ENCODE peak calls at places on chromosomes 1 and 21, in nine cellular contexts. M, V, Q, Z, T, H, P, L and J are unnamed samples.

GRCh38 chr1:109482796-109483638 is 688 bp upstream of the ATXN7L2 start:
- DNase-seq in M (no peak), V (no peak), Q (peak), Z (no peak), T (peak), H (peak), P (peak), L (no peak), J (peak)

GRCh38 chr1:153343811-153344717 is 4.6 kb downstream of the PGLYRP4 start:
- DNase-seq in M (no peak), V (no peak), Q (no peak), Z (no peak), T (no peak), H (no peak), P (no peak), L (no peak), J (no peak)

GRCh38 chr1:58063095-58063494 is 483.4 kb downstream of the OMA1 start:
- DNase-seq in M (peak), V (no peak), Q (no peak), Z (no peak), T (no peak), H (no peak), P (no peak), L (no peak), J (no peak)

GRCh38 chr1:34532113-34532512 is 222.7 kb upstream of the GJB5 start:
- DNase-seq in M (no peak), V (no peak), Q (no peak), Z (no peak), T (no peak), H (no peak), P (no peak), L (no peak), J (no peak)

GRCh38 chr1:7827134-7827955 is 25.5 kb downstream of the UTS2 start:
- DNase-seq in M (no peak), V (no peak), Q (peak), Z (no peak), T (no peak), H (no peak), P (peak), L (no peak), J (no peak)

GRCh38 chr21:39060485-39061099 is 122.7 kb downstream of the PSMG1 start:
- DNase-seq in M (no peak), V (no peak), Q (no peak), Z (no peak), T (no peak), H (no peak), P (no peak), L (no peak), J (peak)

GRCh38 chr1:179127163-179127895 is 45.5 kb downstream of the TOR3A start:
- DNase-seq in M (no peak), V (no peak), Q (no peak), Z (no peak), T (no peak), H (no peak), P (no peak), L (no peak), J (no peak)

GRCh38 chr1:164092603-164093353 is 466.2 kb upstream of the PBX1 start:
- DNase-seq in M (no peak), V (no peak), Q (no peak), Z (no peak), T (no peak), H (no peak), P (no peak), L (no peak), J (no peak)

GRCh38 chr1:201020647-201021332 is 2.7 kb downstream of the KIF21B start:
- DNase-seq in M (no peak), V (no peak), Q (peak), Z (peak), T (no peak), H (peak), P (no peak), L (no peak), J (no peak)

GRCh38 chr1:236753554-236753953 is 41.5 kb upstream of the MTR start:
- DNase-seq in M (no peak), V (no peak), Q (no peak), Z (peak), T (no peak), H (peak), P (no peak), L (no peak), J (no peak)

GRCh38 chr1:55305735-55306134 is 90.6 kb upstream of the USP24 start:
- DNase-seq in M (no peak), V (no peak), Q (no peak), Z (peak), T (no peak), H (no peak), P (no peak), L (no peak), J (no peak)

GRCh38 chr1:25768999-25769398 is 31.0 kb upstream of the SELENON start:
- DNase-seq in M (no peak), V (no peak), Q (no peak), Z (no peak), T (no peak), H (no peak), P (no peak), L (no peak), J (no peak)

GRCh38 chr1:223833948-223834347 is 11.8 kb downstream of the TP53BP2 start:
- DNase-seq in M (no peak), V (no peak), Q (no peak), Z (no peak), T (no peak), H (no peak), P (no peak), L (no peak), J (no peak)

GRCh38 chr1:87240661-87241285 is 87.9 kb upstream of the LMO4 start:
- DNase-seq in M (no peak), V (no peak), Q (no peak), Z (no peak), T (no peak), H (no peak), P (no peak), L (no peak), J (no peak)

GRCh38 chr21:31580866-31581276 is 78.6 kb upstream of the SOD1 start:
- DNase-seq in M (no peak), V (peak), Q (peak), Z (peak), T (peak), H (peak), P (peak), L (peak), J (no peak)

DNA sequence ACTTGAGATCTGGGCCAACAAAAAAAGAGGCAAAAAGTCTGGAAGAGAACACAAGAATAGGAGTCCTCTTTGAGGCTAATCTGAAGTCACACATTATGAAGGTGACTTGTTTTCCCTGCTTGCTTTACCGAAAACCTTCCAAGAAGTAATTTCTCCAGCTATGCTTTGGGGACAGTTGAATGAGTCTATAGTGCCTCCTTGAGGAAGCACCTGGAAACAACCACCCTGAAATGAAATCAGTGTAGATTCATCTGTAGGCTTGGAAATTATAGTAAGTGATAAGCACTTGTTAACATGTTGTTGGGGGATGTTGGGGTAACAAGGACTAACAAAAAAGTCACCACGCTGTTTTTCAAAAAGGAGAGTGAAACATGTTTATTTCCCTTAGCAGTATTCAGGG is 23.4 kb upstream of the RPTN start:
- DNase-seq in M (no peak), V (no peak), Q (no peak), Z (peak), T (no peak), H (no peak), P (no peak), L (no peak), J (no peak)
- TF ChIP-seq CTCF in M (peak), V (peak), Q (no peak), Z (peak), T (peak), H (peak), P (no peak), L (peak), J (no peak)

GRCh38 chr1:9349331-9349851 is 56.7 kb downstream of the SPSB1 start:
- DNase-seq in M (no peak), V (no peak), Q (no peak), Z (no peak), T (no peak), H (no peak), P (no peak), L (no peak), J (no peak)

GRCh38 chr1:9350960-9351359 is 58.3 kb downstream of the SPSB1 start:
- DNase-seq in M (no peak), V (no peak), Q (no peak), Z (no peak), T (no peak), H (no peak), P (no peak), L (no peak), J (no peak)

GRCh38 chr1:9352364-9353140 is 59.9 kb downstream of the SPSB1 start:
- DNase-seq in M (no peak), V (no peak), Q (no peak), Z (no peak), T (no peak), H (no peak), P (no peak), L (no peak), J (no peak)

GRCh38 chr1:9351654-9352271 is 59.1 kb downstream of the SPSB1 start:
- DNase-seq in M (no peak), V (no peak), Q (no peak), Z (no peak), T (no peak), H (no peak), P (no peak), L (no peak), J (no peak)

DNA sequence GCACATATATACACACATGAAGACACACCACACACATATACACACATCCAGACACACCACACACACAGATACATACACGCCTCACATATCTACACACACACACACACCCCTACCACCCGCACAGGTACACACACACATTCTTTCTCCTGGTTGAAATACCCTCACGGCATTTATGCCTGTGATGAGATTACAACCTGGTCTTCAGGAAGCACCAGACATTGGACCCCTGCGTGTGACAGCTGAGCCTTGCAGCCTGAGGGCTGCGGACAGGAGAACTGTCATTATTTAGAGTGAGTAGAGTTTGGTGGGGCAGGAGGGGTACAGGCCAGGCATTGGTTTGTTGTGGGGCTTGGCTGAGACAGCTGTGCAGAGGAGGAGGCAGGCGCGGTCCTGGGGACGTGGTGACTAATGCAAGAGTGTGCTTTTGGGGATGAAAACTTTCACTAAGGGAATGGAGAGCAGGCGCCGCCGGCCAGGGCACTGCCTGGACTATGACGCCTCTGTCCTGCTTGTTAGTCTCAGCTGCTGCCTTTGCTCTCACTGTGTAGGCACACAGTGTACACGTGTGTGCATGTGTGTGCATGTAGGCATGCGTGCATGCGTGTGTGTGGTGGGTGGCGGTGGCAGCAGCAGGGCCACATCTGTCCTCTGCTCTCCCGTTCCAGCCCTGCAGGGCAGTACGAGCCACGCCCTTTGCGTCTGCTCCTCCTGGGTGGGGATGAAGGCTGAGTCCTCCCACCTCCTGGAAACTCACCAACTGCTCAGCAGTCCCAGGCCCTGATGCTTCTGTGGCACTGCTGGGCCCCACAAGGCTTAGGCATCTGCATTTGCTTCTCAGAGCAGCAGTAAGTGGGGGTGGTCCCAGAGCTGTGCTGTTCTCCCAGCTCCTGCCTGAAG is 57.6 kb downstream of the SPSB1 start:
- DNase-seq in M (no peak), V (no peak), Q (no peak), Z (no peak), T (peak), H (no peak), P (no peak), L (peak), J (no peak)
- H3K27ac ChIP-seq in M (no peak), V (peak), Q (no peak), Z (no peak), T (peak), H (no peak), P (no peak), L (peak), J (no peak)

GRCh38 chr1:70441392-70442035 is 30.4 kb downstream of the CTH start:
- DNase-seq in M (no peak), V (no peak), Q (no peak), Z (no peak), T (no peak), H (no peak), P (no peak), L (no peak), J (no peak)
- TF ChIP-seq CTCF in M (no peak), V (no peak), Q (no peak), Z (no peak), T (no peak), H (no peak), P (no peak), L (no peak), J (no peak)

GRCh38 chr1:229624521-229624905 is 1.4 kb downstream of the TAF5L start:
- DNase-seq in M (no peak), V (no peak), Q (no peak), Z (no peak), T (no peak), H (no peak), P (no peak), L (no peak), J (no peak)

GRCh38 chr1:229625893-229626831 is at the start of the genes TAF5L and URB2:
- DNase-seq in M (peak), V (peak), Q (peak), Z (peak), T (peak), H (peak), P (peak), L (peak), J (peak)

GRCh38 chr1:229629251-229629650 is 3.2 kb downstream of the URB2 start:
- DNase-seq in M (no peak), V (no peak), Q (no peak), Z (no peak), T (no peak), H (no peak), P (no peak), L (no peak), J (no peak)

GRCh38 chr1:229624906-229625871 is 733 bp downstream of the TAF5L start:
- DNase-seq in M (peak), V (no peak), Q (peak), Z (peak), T (peak), H (peak), P (peak), L (peak), J (peak)

GRCh38 chr1:229627003-229627402 is 956 bp downstream of the URB2 start:
- DNase-seq in M (no peak), V (no peak), Q (no peak), Z (no peak), T (no peak), H (no peak), P (no peak), L (no peak), J (no peak)
- H3K27ac ChIP-seq in M (no peak), V (no peak), Q (peak), Z (peak), T (peak), H (no peak), P (no peak), L (peak), J (peak)

DNA sequence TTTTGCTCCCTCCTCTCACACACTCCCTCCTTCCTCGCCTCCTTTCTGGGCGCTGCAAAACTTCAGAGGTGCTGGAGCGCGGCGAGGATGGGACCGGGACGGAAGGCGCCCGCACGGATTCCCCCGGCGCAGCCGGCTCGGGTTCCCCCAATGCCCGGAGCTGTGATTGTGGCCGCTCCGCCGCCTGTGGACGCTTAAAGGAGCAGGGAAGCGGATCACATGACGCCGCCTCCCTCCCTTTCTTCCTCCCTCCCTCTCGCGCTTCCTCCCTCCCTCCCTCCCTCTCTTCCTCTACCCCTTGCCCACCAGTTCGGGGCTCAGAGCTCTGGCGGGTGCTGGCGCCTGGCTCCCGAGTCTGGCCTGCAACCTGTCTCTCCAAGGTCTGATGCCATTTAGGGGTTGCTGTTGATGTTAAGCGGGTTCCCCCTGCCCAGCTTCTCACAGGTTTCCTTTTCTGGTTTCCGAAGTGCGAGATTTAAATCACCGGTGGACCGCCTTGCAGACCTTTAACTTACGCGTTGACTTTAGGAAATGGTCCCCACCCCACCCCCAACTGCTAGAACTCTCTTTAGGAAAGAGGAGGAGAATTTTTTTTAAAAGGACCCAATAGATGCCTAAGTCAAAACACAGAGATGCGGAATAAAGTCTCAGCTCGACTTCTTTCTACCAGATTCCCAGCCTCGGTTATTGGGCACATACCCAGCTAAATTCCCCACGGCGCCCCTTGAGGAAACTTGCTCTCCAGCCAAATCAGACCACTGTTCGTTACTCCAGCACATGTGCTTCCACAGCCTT is at the start of gene WLS:
- DNase-seq in M (peak), V (peak), Q (no peak), Z (peak), T (peak), H (peak), P (no peak), L (peak), J (peak)
- TF ChIP-seq CTCF in M (peak), V (peak), Q (no peak), Z (no peak), T (no peak), H (peak), P (no peak), L (peak), J (peak)

GRCh38 chr1:232630894-232631195 is 912 bp upstream of the SIPA1L2 start:
- DNase-seq in M (no peak), V (no peak), Q (no peak), Z (no peak), T (no peak), H (no peak), P (no peak), L (no peak), J (no peak)

GRCh38 chr1:232628335-232629214 is 1.4 kb downstream of the SIPA1L2 start:
- DNase-seq in M (no peak), V (no peak), Q (no peak), Z (peak), T (no peak), H (peak), P (no peak), L (no peak), J (no peak)

GRCh38 chr1:232627645-232628334 is 2.1 kb downstream of the SIPA1L2 start:
- DNase-seq in M (peak), V (no peak), Q (no peak), Z (peak), T (no peak), H (peak), P (peak), L (no peak), J (no peak)

GRCh38 chr1:232629250-232630046 is 485 bp downstream of the SIPA1L2 start:
- DNase-seq in M (no peak), V (no peak), Q (no peak), Z (peak), T (peak), H (peak), P (peak), L (peak), J (peak)

GRCh38 chr1:232630047-232630893 is at the start of gene SIPA1L2:
- DNase-seq in M (peak), V (peak), Q (peak), Z (peak), T (peak), H (peak), P (peak), L (peak), J (peak)
- H3K27ac ChIP-seq in M (no peak), V (peak), Q (no peak), Z (peak), T (peak), H (peak), P (no peak), L (peak), J (peak)

DNA sequence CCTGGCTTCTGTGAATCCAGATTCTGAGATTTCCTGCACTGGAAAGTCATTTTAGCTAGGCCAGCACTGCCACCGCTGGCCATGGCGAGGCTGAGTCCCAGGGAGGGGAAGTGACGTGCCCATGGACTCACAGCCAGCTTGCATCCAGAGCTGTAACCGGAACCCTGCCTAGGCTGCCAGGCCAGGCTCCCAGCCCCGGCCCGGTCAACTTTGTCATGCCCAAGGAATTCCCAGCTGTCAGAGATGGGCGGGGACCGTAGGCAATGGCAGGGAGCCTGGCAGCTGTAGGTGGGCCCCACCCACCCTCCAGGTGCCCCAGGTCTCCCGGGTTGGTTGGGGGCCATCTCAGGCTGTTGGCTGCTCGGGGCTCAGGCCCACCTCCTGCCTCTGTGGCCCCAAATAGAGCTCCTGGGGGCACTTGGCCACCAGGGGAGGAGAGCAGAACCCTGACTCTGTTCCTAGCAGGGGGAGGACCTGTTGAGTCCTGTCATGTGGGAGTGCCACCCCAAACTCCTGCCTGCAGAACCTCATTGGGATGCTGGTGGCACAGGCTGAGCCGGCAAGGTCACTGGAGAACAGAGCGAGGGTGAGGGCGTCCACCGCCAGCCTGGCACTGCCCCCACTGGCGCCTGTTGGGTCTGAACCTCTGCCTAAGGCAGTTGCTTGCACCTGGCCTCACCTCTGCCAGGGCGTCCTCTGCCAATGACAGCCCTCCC is 57.8 kb downstream of the FOXO6 start:
- DNase-seq in M (peak), V (peak), Q (no peak), Z (peak), T (peak), H (no peak), P (no peak), L (peak), J (peak)
- TF ChIP-seq CTCF in M (peak), V (no peak), Q (no peak), Z (no peak), T (no peak), H (peak), P (no peak), L (no peak), J (no peak)

DNA sequence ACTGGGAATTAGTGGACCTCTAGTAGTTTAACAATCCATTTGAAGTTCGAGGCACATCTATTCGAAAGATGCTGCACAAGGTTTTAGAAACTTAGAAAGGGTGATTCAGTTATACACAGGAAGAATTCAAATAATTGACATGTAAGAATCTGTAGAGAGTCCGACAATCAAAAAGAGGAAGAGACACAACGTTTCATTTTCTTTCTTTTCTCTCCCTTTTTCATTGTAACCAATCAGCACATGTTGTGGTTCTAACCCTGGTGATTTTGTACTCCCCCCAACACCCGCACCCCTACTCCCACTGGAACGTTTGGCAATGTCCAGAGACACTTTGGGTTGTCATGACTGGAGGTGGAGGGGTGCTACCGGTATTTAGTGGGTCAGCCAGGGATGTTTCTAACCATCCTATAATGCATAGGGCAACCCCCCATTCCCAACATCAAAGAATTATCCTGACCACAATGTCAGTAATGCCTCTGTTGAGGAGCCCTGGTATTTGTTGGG is 4.9 kb downstream of the TGFB2 start:
- DNase-seq in M (no peak), V (no peak), Q (no peak), Z (no peak), T (no peak), H (no peak), P (no peak), L (no peak), J (no peak)
- H3K27ac ChIP-seq in M (no peak), V (no peak), Q (no peak), Z (peak), T (peak), H (peak), P (no peak), L (peak), J (peak)